ENCODE peak calls at places on chromosomes 5 and 9, in seven cellular contexts. G is tibial artery, S is body of pancreas, Z is dorsolateral prefrontal cortex, Q is hepatocyte, P is keratinocyte, W is cardiac muscle cell. I is an unnamed sample.

GRCh38 chr5:91865920-91866319 is 482.8 kb upstream of the ARRDC3 start:
- DNase-seq in Z (no peak), Q (no peak), G (no peak), P (no peak), S (no peak), W (no peak), I (no peak)

GRCh38 chr9:134210511-134210907 is 46.1 kb upstream of the RNU6ATAC start:
- DNase-seq in W (no peak), P (no peak), Q (no peak), S (no peak), Z (no peak), G (no peak), I (no peak)

GRCh38 chr5:113264061-113264460 is 170.7 kb downstream of the TSSK1B start:
- DNase-seq in P (no peak), Z (no peak), S (no peak), W (peak; percentile 85), G (no peak), Q (peak; percentile 19), I (no peak)

GRCh38 chr9:32584784-32585183 is 11.8 kb upstream of the NDUFB6 start:
- DNase-seq in Z (no peak), S (no peak), P (no peak), W (no peak), Q (no peak), G (no peak), I (no peak)

GRCh38 chr5:56358703-56359428 is 125.7 kb upstream of the ANKRD55 start:
- DNase-seq in W (peak; percentile 41), P (no peak), G (peak; percentile 68), Z (no peak), S (peak; percentile 67), Q (peak; percentile 71), I (no peak)

GRCh38 chr5:37771203-37771611 is 68.6 kb downstream of the GDNF start:
- DNase-seq in G (no peak), W (peak; percentile 43), S (no peak), Z (no peak), P (peak; percentile 15), Q (peak; percentile 11), I (no peak)

GRCh38 chr5:149141957-149142851 is 911 bp downstream of the ABLIM3 start:
- DNase-seq in Q (no peak), P (no peak), Z (peak; percentile 27), G (peak; percentile 74), S (no peak), W (peak; percentile 25), I (no peak)

GRCh38 chr5:5288236-5288635 is 134.2 kb upstream of the ICE1 start:
- DNase-seq in W (no peak), Q (no peak), Z (no peak), S (no peak), G (no peak), P (no peak), I (no peak)

GRCh38 chr5:88875609-88876234 is 7.3 kb downstream of the MEF2C start:
- DNase-seq in G (no peak), S (no peak), Q (no peak), Z (no peak), P (no peak), W (peak; percentile 28), I (no peak)

DNA sequence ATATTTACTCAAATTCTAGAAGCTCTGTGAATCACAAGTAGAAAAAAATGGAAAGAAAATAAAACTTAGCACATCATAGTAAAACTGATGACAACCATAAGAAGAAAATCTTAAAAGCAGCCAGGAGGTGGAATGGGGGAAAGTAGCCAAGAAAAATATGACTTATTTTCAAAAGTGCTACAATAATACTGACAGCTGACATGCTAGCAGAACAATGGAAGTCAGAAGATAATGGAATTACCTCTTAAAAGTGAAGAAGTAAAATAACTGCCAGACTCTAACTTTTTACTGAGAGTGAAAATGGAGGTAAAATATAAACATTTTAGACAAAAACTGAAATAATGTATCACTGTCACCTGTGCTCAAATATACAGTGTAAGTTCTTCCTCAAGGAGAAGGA is 532.2 kb upstream of the SGCD start:
- DNase-seq in S (no peak), G (no peak), P (no peak), W (no peak), Q (no peak), Z (no peak), I (no peak)
- H3K27ac ChIP-seq in S (no peak overlapping the region), G (no peak overlapping the region), P (no peak overlapping the region), W (no peak overlapping the region), Q (no peak overlapping the region), Z (no peak overlapping the region), I (no peak overlapping the region)

GRCh38 chr9:89721971-89722530 is 117.2 kb downstream of the GADD45G start:
- DNase-seq in P (no peak), Q (no peak), Z (no peak), S (no peak), W (no peak), G (no peak), I (no peak)
- TF ChIP-seq CTCF in P (no peak), Q (no peak), Z (no peak), S (no peak), W (no peak), G (no peak), I (no peak)

GRCh38 chr9:101365181-101365580 is 19.6 kb downstream of the BAAT start:
- DNase-seq in W (peak; percentile 30), P (no peak), S (no peak), G (no peak), Z (no peak), Q (no peak), I (no peak)

GRCh38 chr9:101366038-101366756 is 18.6 kb downstream of the BAAT start:
- DNase-seq in Z (no peak), Q (peak; percentile 24), W (peak; percentile 14), S (no peak), G (no peak), P (no peak), I (no peak)

GRCh38 chr9:101367323-101367722 is 17.5 kb downstream of the BAAT start:
- DNase-seq in W (no peak), P (no peak), S (no peak), Q (no peak), G (no peak), Z (no peak), I (no peak)

GRCh38 chr9:101359679-101360078 is 25.1 kb downstream of the BAAT start:
- DNase-seq in P (no peak), Z (no peak), G (no peak), W (no peak), S (no peak), Q (no peak), I (no peak)

DNA sequence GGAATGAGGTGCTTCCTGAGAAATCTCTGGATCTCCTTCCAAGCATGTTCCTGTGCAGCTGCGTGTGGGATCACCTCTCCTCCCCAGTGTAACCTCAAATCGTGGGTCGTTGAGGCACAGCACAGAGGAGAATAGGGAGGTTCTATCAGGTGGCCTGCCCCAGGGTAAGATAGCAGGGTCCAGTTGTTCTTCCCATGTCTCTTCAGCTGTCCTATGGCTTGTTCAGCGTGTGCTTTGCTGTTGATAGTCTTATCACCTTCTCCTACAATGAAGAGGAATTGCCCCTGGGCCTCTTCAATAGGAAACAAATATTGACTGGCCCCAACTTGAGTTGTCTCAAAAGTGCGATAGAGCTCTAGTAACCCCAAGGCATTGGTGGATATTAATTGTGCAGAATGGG is 22.4 kb downstream of the BAAT start:
- DNase-seq in W (no peak), P (no peak), G (no peak), S (no peak), Z (no peak), Q (no peak), I (no peak)
- H3K27ac ChIP-seq in W (no peak overlapping the region), P (no peak overlapping the region), G (no peak overlapping the region), S (no peak overlapping the region), Z (no peak overlapping the region), Q (no peak overlapping the region), I (no peak overlapping the region)

GRCh38 chr5:14864181-14864812 is 7.3 kb downstream of the ANKH start:
- DNase-seq in S (no peak), P (no peak), Q (no peak), Z (no peak), G (no peak), W (no peak), I (no peak)
- TF ChIP-seq CTCF in S (no peak), P (no peak), Q (no peak), Z (no peak), G (no peak), W (no peak), I (no peak)

I was measured in vagina.